ENCODE peak calls at places on chromosome 16, in five cellular contexts. Q is prostate gland, I is pancreas, N is gastrocnemius medialis, O is bronchial epithelial cell. A is an unnamed sample. For H3K27me3, the result is how much of the 10 kb centered on the place peaks cover.

GRCh38 chr16:13552062-13552959 is 367.6 kb upstream of the ERCC4 start:
- DNase-seq in Q (no peak), N (no peak), I (no peak), O (no peak), A (no peak)

GRCh38 chr16:79209308-79209707 is 391.2 kb downstream of the MAF start:
- DNase-seq in Q (no peak), N (no peak), O (no peak), I (no peak), A (no peak)

GRCh38 chr16:70432800-70433455 is 6.0 kb downstream of the ST3GAL2 start:
- DNase-seq in Q (no peak), O (no peak), N (no peak), I (no peak), A (no peak)

GRCh38 chr16:78957328-78958100 is 643.0 kb downstream of the MAF start:
- DNase-seq in N (no peak), I (no peak), Q (peak), O (peak), A (no peak)

GRCh38 chr16:79600636-79601091 is at the start of gene MAF:
- DNase-seq in O (peak), N (peak), I (peak), Q (peak), A (peak)

GRCh38 chr16:84150926-84151325 is 5.8 kb downstream of the DNAAF1 start:
- DNase-seq in O (no peak), Q (no peak), N (no peak), I (no peak), A (no peak)

GRCh38 chr16:66193543-66194229 is 172.8 kb upstream of the CDH5 start:
- DNase-seq in Q (no peak), N (no peak), I (no peak), O (no peak), A (no peak)

GRCh38 chr16:15529673-15530072 is 95.3 kb downstream of the BMERB1 start:
- DNase-seq in Q (no peak), N (no peak), O (no peak), I (no peak), A (no peak)

GRCh38 chr16:4214215-4214621 is 27.7 kb downstream of the SRL start:
- DNase-seq in N (peak), Q (no peak), O (peak), I (no peak), A (peak)

GRCh38 chr16:83253526-83253925 is 554.3 kb upstream of the HSBP1 start:
- DNase-seq in Q (no peak), O (peak), I (no peak), N (no peak), A (no peak)

GRCh38 chr16:56643080-56643778 is 4.8 kb downstream of the MT1A start:
- DNase-seq in I (peak), Q (peak), N (peak), O (peak), A (peak)

GRCh38 chr16:89987169-89987568 is 32.1 kb downstream of the DBNDD1 start:
- DNase-seq in O (no peak), N (no peak), Q (no peak), I (no peak), A (no peak)

GRCh38 chr16:75279277-75279676 is 27.9 kb upstream of the BCAR1 start:
- DNase-seq in Q (no peak), I (peak), O (no peak), N (no peak), A (peak)

GRCh38 chr16:10871157-10871991 is 5.6 kb upstream of the CIITA start:
- DNase-seq in N (no peak), O (peak), I (peak), Q (peak), A (peak)

GRCh38 chr16:87734644-87735043 is 31.1 kb downstream of the KLHDC4 start:
- DNase-seq in Q (no peak), N (no peak), I (no peak), O (no peak), A (no peak)

GRCh38 chr16:3822366-3823045 is 58.0 kb downstream of the CREBBP start:
- DNase-seq in Q (no peak), O (peak), N (no peak), I (no peak), A (no peak)

GRCh38 chr16:68643847-68644246 is 1.3 kb upstream of the CDH3 start:
- DNase-seq in Q (no peak), O (no peak), N (no peak), I (no peak), A (peak)

GRCh38 chr16:19323596-19323995 is 38.1 kb downstream of the CLEC19A start:
- DNase-seq in O (no peak), Q (no peak), N (no peak), I (no peak), A (no peak)

GRCh38 chr16:24539850-24540484 is 601 bp downstream of the RBBP6 start:
- DNase-seq in I (peak), Q (peak), N (peak), O (no peak), A (peak)

GRCh38 chr16:21162661-21163151 is 4.2 kb downstream of the LDAF1 start:
- DNase-seq in Q (peak), I (no peak), N (peak), O (no peak), A (peak)

GRCh38 chr16:11665071-11665491 is 3.2 kb upstream of the SNN start:
- DNase-seq in N (no peak), O (no peak), I (no peak), Q (no peak), A (no peak)

GRCh38 chr16:71933913-71934696 is 38.8 kb downstream of the IST1 start:
- DNase-seq in I (no peak), Q (no peak), N (no peak), O (peak), A (no peak)

DNA sequence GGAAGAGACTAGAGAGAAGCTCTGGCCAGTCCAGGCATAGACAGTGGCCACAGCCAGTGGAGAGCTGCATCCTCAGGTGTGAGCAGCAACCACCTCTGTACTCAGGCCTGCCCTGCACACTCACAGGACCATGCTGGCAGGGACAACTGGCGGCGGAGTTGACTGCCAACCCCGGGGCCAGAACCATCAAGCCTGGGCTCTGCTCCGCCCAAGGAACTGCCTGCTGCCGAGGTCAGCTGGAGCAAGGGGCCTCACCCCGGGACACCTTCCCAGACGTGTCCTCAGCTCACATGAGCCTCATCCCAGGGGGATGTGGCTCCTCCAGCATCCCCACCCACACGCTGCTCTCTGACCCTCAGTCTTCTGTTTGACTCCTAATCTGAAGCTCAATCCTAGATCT is 3.2 kb downstream of the RHBDF1 start:
- DNase-seq in O (no peak), I (no peak), Q (no peak), N (no peak), A (no peak)
- TF ChIP-seq CTCF in O (no peak), I (no peak), Q (no peak), N (no peak), A (no peak)

GRCh38 chr16:2472488-2472864 is 1.4 kb downstream of the NTN3 start:
- DNase-seq in I (no peak), Q (no peak), N (no peak), O (no peak), A (no peak)

GRCh38 chr16:2470603-2471015 is 488 bp upstream of the NTN3 start:
- DNase-seq in Q (no peak), I (no peak), N (no peak), O (peak), A (no peak)

GRCh38 chr16:2471653-2472487 is 773 bp downstream of the NTN3 start:
- DNase-seq in I (no peak), Q (no peak), N (no peak), O (no peak), A (no peak)

GRCh38 chr16:2470234-2470601 is 879 bp upstream of the NTN3 start:
- DNase-seq in Q (no peak), O (no peak), I (no peak), N (no peak), A (no peak)

GRCh38 chr16:2471016-2471652 is at the start of gene NTN3:
- DNase-seq in I (no peak), Q (no peak), O (no peak), N (no peak), A (peak)
- H3K27me3 ChIP-seq in I (under half), Q (under half), O (under half), N (under half), A (under half)

DNA sequence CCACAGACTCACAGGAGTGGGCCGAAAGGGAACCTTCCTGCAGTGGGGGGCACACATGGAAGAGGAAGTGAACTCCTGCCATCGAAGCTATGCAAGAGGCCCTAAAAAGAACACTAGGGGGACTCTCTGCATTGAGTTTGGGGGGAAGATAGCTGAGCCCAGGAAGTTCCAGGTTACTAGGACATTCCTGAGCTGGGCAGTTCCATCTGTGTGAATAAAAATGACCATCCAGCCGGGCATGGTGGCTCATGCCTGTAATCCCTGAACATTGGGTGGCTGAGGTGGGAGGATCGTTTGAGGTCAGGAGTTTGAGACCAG is 211.8 kb downstream of the ZNF423 start:
- DNase-seq in O (no peak), N (no peak), Q (no peak), I (no peak), A (no peak)
- TF ChIP-seq CTCF in O (no peak), N (no peak), Q (no peak), I (no peak), A (no peak)

GRCh38 chr16:88938119-88938932 is 38.7 kb downstream of the CBFA2T3 start:
- DNase-seq in I (no peak), N (no peak), Q (no peak), O (no peak), A (no peak)
- H3K27me3 ChIP-seq in I (under half), N (under half), Q (under half), O (under half), A (under half)

GRCh38 chr16:31077592-31078199 is 3.5 kb downstream of the ZNF646 start:
- DNase-seq in Q (no peak), I (no peak), N (no peak), O (no peak), A (no peak)
- TF ChIP-seq CTCF in Q (no peak), I (no peak), N (no peak), O (no peak), A (no peak)

GRCh38 chr16:86289304-86289703 is 221.0 kb upstream of the FOXF1 start:
- DNase-seq in N (no peak), I (no peak), Q (no peak), O (no peak), A (no peak)

GRCh38 chr16:86292942-86293341 is 217.4 kb upstream of the FOXF1 start:
- DNase-seq in O (no peak), Q (no peak), N (no peak), I (no peak), A (no peak)

GRCh38 chr16:86292171-86292775 is 218.1 kb upstream of the FOXF1 start:
- DNase-seq in Q (no peak), O (no peak), N (no peak), I (no peak), A (no peak)

GRCh38 chr16:86289907-86290306 is 220.4 kb upstream of the FOXF1 start:
- DNase-seq in O (no peak), N (no peak), Q (no peak), I (no peak), A (no peak)

DNA sequence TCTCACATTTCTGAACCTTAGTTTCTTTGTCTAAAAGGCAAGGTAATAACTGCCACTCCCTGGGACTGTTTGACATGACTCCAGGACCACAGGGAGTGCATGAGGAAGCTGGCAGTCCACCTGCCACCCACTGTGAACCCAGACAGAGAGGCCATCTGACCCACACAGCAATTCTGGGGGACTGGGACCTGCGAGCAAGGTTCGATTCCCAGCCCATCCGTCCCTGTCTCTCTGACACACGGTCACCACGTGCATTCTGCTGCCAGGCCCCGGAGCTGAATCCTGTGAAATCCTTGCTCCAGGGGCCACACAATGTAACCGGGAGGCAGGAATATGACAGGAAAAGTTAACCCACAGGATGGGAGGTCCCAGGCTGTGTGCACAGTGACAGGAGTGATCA is 218.8 kb upstream of the FOXF1 start:
- DNase-seq in O (no peak), N (no peak), I (no peak), Q (no peak), A (no peak)
- H3K27me3 ChIP-seq in O (under half), N (half or more), I (under half), Q (under half), A (under half)

DNA sequence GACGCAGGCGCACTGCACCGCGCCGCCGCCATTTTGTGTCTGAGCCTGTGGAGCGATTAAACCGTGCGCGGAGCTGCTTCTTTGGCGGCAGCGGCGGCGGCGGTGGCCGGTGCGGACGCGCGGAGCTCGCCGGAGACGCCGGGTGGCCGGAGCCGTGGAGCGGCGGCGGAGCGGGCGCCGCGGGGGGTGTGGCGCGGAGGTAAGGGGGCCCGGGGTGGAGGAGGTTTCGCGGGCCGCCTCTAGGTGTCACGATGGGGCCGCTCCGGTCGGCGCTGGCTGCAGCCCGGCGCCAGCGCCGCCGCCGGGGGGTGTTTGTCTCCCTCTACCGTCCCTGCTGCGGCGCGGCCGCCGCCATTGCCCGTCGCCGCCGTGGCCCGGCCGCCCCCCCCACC is at the start of gene CTCF:
- DNase-seq in O (peak), Q (peak), I (peak), N (peak), A (peak)
- TF ChIP-seq CTCF in O (peak), Q (peak), I (peak), N (peak), A (no peak)

A was measured in thyroid gland.